ENCODE peak calls at places on chromosome 18, in eight cellular contexts. Z is fibroblast of the aortic adventitia; X is tibial nerve; H is IMR-90; L is CD8-positive, alpha-beta T cell; A is progenitor cell of endocrine pancreas; M is brain microvascular endothelial cell; O is cardiac fibroblast. G is an unnamed sample.

GRCh38 chr18:9157806-9158205 is 21.2 kb downstream of the ANKRD12 start:
- DNase-seq in Z (no peak), A (no peak), H (no peak), L (no peak), M (no peak), O (no peak), X (no peak), G (no peak)

GRCh38 chr18:59961086-59961485 is 61.3 kb downstream of the PMAIP1 start:
- DNase-seq in O (no peak), M (no peak), H (no peak), A (no peak), L (no peak), Z (no peak), X (no peak), G (no peak)

GRCh38 chr18:67695684-67696083 is 179.2 kb upstream of the DSEL start:
- DNase-seq in A (no peak), M (no peak), X (no peak), O (no peak), L (no peak), Z (no peak), H (no peak), G (no peak)

GRCh38 chr18:23971656-23972230 is 42.8 kb upstream of the TTC39C start:
- DNase-seq in Z (no peak), X (no peak), M (no peak), O (no peak), L (no peak), H (no peak), A (no peak), G (no peak)

GRCh38 chr18:35949903-35950627 is 22.4 kb upstream of the RMP24 start:
- DNase-seq in Z (peak; percentile 70), L (peak; percentile 71), M (peak; percentile 48), X (peak; percentile 58), A (peak; percentile 57), O (peak; percentile 73), H (peak; percentile 59), G (no peak)

GRCh38 chr18:995641-996040 is 91.0 kb downstream of the ADCYAP1 start:
- DNase-seq in M (peak; percentile 11), L (no peak), A (no peak), H (peak; percentile 7), X (no peak), Z (peak; percentile 95), O (peak; percentile 93), G (no peak)

GRCh38 chr18:499351-500229 is 911 bp downstream of the COLEC12 start:
- DNase-seq in H (peak; percentile 85), Z (peak; percentile 95), A (no peak), L (no peak), X (no peak), O (peak; percentile 50), M (peak; percentile 90), G (no peak)

GRCh38 chr18:7415081-7415894 is 151.8 kb upstream of the PTPRM start:
- DNase-seq in O (no peak), A (no peak), H (no peak), L (no peak), Z (no peak), M (peak; percentile 9), X (peak; percentile 46), G (no peak)

GRCh38 chr18:74652392-74652988 is 54.8 kb downstream of the ZNF407 start:
- DNase-seq in H (peak; percentile 66), A (no peak), Z (peak; percentile 75), O (peak; percentile 75), L (no peak), M (peak; percentile 47), X (peak; percentile 25), G (no peak)

GRCh38 chr18:48708807-48709206 is 170.0 kb downstream of the CTIF start:
- DNase-seq in X (no peak), O (no peak), M (no peak), H (no peak), L (no peak), Z (no peak), A (no peak), G (no peak)

GRCh38 chr18:48713302-48713701 is 174.5 kb downstream of the CTIF start:
- DNase-seq in X (peak; percentile 83), O (peak; percentile 70), H (no peak), Z (no peak), M (no peak), A (no peak), L (no peak), G (no peak)

GRCh38 chr18:48709371-48709770 is 170.5 kb downstream of the CTIF start:
- DNase-seq in X (no peak), Z (no peak), O (no peak), M (no peak), H (no peak), L (no peak), A (no peak), G (no peak)

GRCh38 chr18:48714873-48715272 is 176.0 kb downstream of the CTIF start:
- DNase-seq in X (no peak), L (no peak), A (peak; percentile 22), M (no peak), O (no peak), H (no peak), Z (no peak), G (no peak)

GRCh38 chr18:48711651-48712486 is 173.0 kb downstream of the CTIF start:
- DNase-seq in A (peak; percentile 11), O (peak; percentile 68), Z (peak; percentile 51), M (peak; percentile 53), X (no peak), H (peak; percentile 49), L (no peak), G (no peak)
- TF ChIP-seq CTCF in A (peak; percentile 65), O (peak; percentile 53), Z (peak; percentile 52), M (peak; percentile 83), X (peak; percentile 60), H (peak; percentile 50), L (no peak), G (peak; percentile 55)

GRCh38 chr18:69638056-69638455 is 237.4 kb downstream of the DOK6 start:
- DNase-seq in M (no peak), H (no peak), Z (no peak), L (no peak), O (no peak), A (no peak), X (no peak), G (no peak)

GRCh38 chr18:69631281-69631680 is 230.6 kb downstream of the DOK6 start:
- DNase-seq in A (no peak), Z (peak; percentile 20), X (no peak), L (no peak), M (no peak), H (no peak), O (no peak), G (no peak)

GRCh38 chr18:69635482-69635881 is 234.8 kb downstream of the DOK6 start:
- DNase-seq in M (no peak), X (no peak), L (no peak), Z (no peak), A (no peak), H (no peak), O (no peak), G (no peak)

GRCh38 chr18:69636529-69637301 is 236.0 kb downstream of the DOK6 start:
- DNase-seq in A (no peak), H (no peak), X (no peak), O (no peak), Z (no peak), L (no peak), M (no peak), G (no peak)
- TF ChIP-seq CTCF in A (peak; percentile 28), H (peak; percentile 33), X (no peak), O (peak; percentile 23), Z (peak; percentile 24), L (peak; percentile 26), M (peak; percentile 26), G (no peak)

GRCh38 chr18:44238911-44239310 is 441.8 kb upstream of the SETBP1 start:
- DNase-seq in X (no peak), M (no peak), O (no peak), Z (no peak), H (no peak), A (no peak), L (no peak), G (no peak)

GRCh38 chr18:44232500-44232899 is 448.2 kb upstream of the SETBP1 start:
- DNase-seq in L (no peak), H (no peak), Z (no peak), X (no peak), A (no peak), O (no peak), M (no peak), G (no peak)

GRCh38 chr18:44241041-44241440 is 439.6 kb upstream of the SETBP1 start:
- DNase-seq in L (no peak), M (no peak), Z (no peak), X (no peak), H (no peak), O (no peak), A (no peak), G (no peak)

GRCh38 chr18:44238449-44238848 is 442.2 kb upstream of the SETBP1 start:
- DNase-seq in X (no peak), H (no peak), A (no peak), O (no peak), M (peak; percentile 14), L (no peak), Z (no peak), G (no peak)
- TF ChIP-seq CTCF in X (no peak), H (no peak), A (no peak), O (no peak), M (no peak), L (no peak), Z (no peak), G (no peak)

DNA sequence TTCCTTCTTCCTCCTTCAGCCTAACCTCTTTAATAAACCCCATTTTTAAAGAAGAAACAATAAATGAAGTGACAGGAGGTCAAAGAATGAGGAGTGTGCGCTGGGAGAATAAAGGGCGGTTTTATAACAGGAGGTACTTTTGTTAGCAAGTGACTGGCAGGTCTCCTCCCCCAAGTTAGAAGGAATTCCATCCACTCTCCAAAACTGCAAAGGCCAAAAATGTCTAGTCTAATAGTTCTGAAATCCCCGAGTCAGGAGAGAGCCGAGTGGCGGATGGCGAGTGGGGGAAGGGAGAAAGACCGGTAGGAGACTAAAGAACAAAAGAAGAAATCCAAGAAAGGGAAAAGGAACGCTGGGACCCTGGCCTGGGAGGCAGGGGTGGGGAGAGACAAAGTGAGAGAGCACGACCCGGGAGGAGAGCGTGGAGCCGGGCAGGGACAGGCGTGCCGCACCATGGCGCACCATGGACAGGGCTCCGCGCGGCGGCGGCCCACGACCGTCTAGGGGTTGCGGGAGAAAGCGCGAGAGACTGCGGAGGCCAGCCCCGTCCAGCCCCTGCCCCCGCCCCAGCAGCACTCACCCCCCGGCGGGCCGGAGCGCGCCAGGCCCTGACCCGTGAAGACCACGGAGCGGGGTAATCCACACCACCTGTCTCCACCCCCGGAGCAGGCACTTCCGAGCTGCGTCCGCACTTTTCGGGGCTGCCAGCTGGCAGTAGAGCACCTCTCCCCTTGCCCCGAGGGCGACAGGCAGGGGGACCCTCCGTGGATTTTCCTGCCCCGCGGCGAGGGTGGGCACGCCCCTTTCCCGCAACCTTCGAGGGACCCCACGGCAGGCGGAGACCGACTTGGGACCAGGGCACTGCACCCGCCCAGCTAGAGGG is 1.6 kb downstream of the CDH2 start:
- DNase-seq in H (peak; percentile 42), A (peak; percentile 64), M (no peak), O (peak; percentile 59), Z (peak; percentile 61), L (no peak), X (no peak), G (no peak)
- TF ChIP-seq CTCF in H (no peak), A (no peak), M (no peak), O (no peak), Z (peak; percentile 5), L (no peak), X (no peak), G (no peak)

GRCh38 chr18:32919799-32920198 is 147.0 kb upstream of the KLHL14 start:
- DNase-seq in Z (peak; percentile 16), X (no peak), H (no peak), A (peak; percentile 11), L (no peak), M (no peak), O (peak; percentile 28), G (no peak)
- TF ChIP-seq CTCF in Z (peak; percentile 30), X (no peak), H (peak; percentile 15), A (peak; percentile 65), L (no peak), M (peak; percentile 76), O (peak; percentile 26), G (no peak)

GRCh38 chr18:12333650-12334279 is 25.7 kb downstream of the TUBB6 start:
- DNase-seq in L (no peak), Z (no peak), M (no peak), O (no peak), X (no peak), H (no peak), A (no peak), G (no peak)
- TF ChIP-seq CTCF in L (no peak), Z (no peak), M (no peak), O (no peak), X (no peak), H (no peak), A (no peak), G (no peak)

G was measured in CD14-positive monocyte.